ENCODE peak calls at places on chromosomes 5 and 9, in seven cellular contexts. F, N, E, D, C, L and Q are unnamed samples.

GRCh38 chr5:67319935-67320725 is 123.5 kb upstream of the CD180 start:
- DNase-seq in E (no peak), D (no peak), F (no peak), N (no peak), L (no peak), C (no peak), Q (no peak)

GRCh38 chr5:140575309-140575708 is 10.7 kb downstream of the SLC35A4 start:
- DNase-seq in D (peak), L (no peak), N (no peak), E (peak), F (peak), C (no peak), Q (peak)

GRCh38 chr5:98929982-98930355 is 1.2 kb upstream of the CHD1 start:
- DNase-seq in E (no peak), F (no peak), L (no peak), D (no peak), C (no peak), N (no peak), Q (peak)

GRCh38 chr9:110048976-110049698 is 158.8 kb downstream of the C9orf152 start:
- DNase-seq in E (peak), D (peak), N (peak), L (peak), F (peak), C (peak), Q (no peak)

GRCh38 chr5:146073239-146073900 is 32.0 kb downstream of the PLAC8L1 start:
- DNase-seq in N (no peak), D (no peak), L (no peak), F (no peak), C (no peak), E (no peak), Q (no peak)

GRCh38 chr9:71285191-71285656 is 163.8 kb upstream of the TRPM3 start:
- DNase-seq in F (peak), L (peak), E (peak), D (peak), C (peak), N (no peak), Q (peak)

GRCh38 chr5:8601831-8602354 is 732.9 kb downstream of the MTRR start:
- DNase-seq in C (no peak), L (no peak), D (no peak), N (no peak), F (no peak), E (no peak), Q (no peak)

GRCh38 chr9:113587471-113588031 is 124.0 kb downstream of the RGS3 start:
- DNase-seq in N (peak), E (no peak), C (no peak), F (no peak), L (no peak), D (peak), Q (no peak)